ENCODE peak calls at places on chromosomes 16 and 17, in seven cellular contexts. One of them, this sample, is unnamed.

GRCh38 chr17:48131216-48131824 is 23.8 kb downstream of the SNX11 start:
- DNase-seq in heart left ventricle: peak; percentile 60
- DNase-seq in ascending aorta: no peak
- DNase-seq in stomach: peak; percentile 40
- DNase-seq in lower lobe of right lung: no peak
- DNase-seq in uterus: peak; percentile 74
- DNase-seq in MM.1S: peak; percentile 70
- DNase-seq in this sample: peak; percentile 86

GRCh38 chr17:57684711-57685498 is 60.2 kb downstream of the CCDC182 start:
- DNase-seq in MM.1S: no peak
- DNase-seq in stomach: no peak
- DNase-seq in lower lobe of right lung: no peak
- DNase-seq in ascending aorta: no peak
- DNase-seq in heart left ventricle: no peak
- DNase-seq in uterus: no peak
- DNase-seq in this sample: no peak

GRCh38 chr16:89981414-89981813 is 32.9 kb downstream of the DEF8 start:
- DNase-seq in uterus: no peak
- DNase-seq in heart left ventricle: no peak
- DNase-seq in ascending aorta: no peak
- DNase-seq in MM.1S: no peak
- DNase-seq in stomach: no peak
- DNase-seq in lower lobe of right lung: no peak
- DNase-seq in this sample: no peak

GRCh38 chr17:35934760-35935159 is 4.2 kb upstream of the RDM1 start:
- DNase-seq in ascending aorta: no peak
- DNase-seq in lower lobe of right lung: no peak
- DNase-seq in stomach: no peak
- DNase-seq in uterus: no peak
- DNase-seq in heart left ventricle: no peak
- DNase-seq in MM.1S: no peak
- DNase-seq in this sample: no peak

GRCh38 chr17:73604476-73604875 is 39.8 kb downstream of the SDK2 start:
- DNase-seq in heart left ventricle: no peak
- DNase-seq in uterus: no peak
- DNase-seq in MM.1S: no peak
- DNase-seq in stomach: no peak
- DNase-seq in lower lobe of right lung: no peak
- DNase-seq in ascending aorta: no peak
- DNase-seq in this sample: no peak

GRCh38 chr16:49930841-49931240 is 74.9 kb upstream of the ZNF423 start:
- DNase-seq in lower lobe of right lung: no peak
- DNase-seq in stomach: no peak
- DNase-seq in ascending aorta: no peak
- DNase-seq in MM.1S: no peak
- DNase-seq in heart left ventricle: no peak
- DNase-seq in uterus: no peak
- DNase-seq in this sample: no peak

GRCh38 chr17:8212312-8213180 is 2.2 kb upstream of the AURKB start:
- DNase-seq in MM.1S: no peak
- DNase-seq in stomach: no peak
- DNase-seq in lower lobe of right lung: no peak
- DNase-seq in ascending aorta: no peak
- DNase-seq in heart left ventricle: no peak
- DNase-seq in uterus: no peak
- DNase-seq in this sample: no peak

GRCh38 chr17:81601525-81602120 is 35.3 kb downstream of the NPLOC4 start:
- DNase-seq in stomach: peak; percentile 29
- DNase-seq in heart left ventricle: no peak
- DNase-seq in MM.1S: peak; percentile 64
- DNase-seq in lower lobe of right lung: no peak
- DNase-seq in uterus: peak; percentile 40
- DNase-seq in ascending aorta: no peak
- DNase-seq in this sample: no peak

GRCh38 chr17:79029327-79030009 is 5.5 kb downstream of the C1QTNF1 start:
- DNase-seq in heart left ventricle: no peak
- DNase-seq in stomach: no peak
- DNase-seq in MM.1S: no peak
- DNase-seq in uterus: no peak
- DNase-seq in ascending aorta: no peak
- DNase-seq in lower lobe of right lung: no peak
- DNase-seq in this sample: no peak

GRCh38 chr17:36094232-36094631 is 4.3 kb upstream of the CCL3 start:
- DNase-seq in heart left ventricle: no peak
- DNase-seq in stomach: no peak
- DNase-seq in MM.1S: no peak
- DNase-seq in ascending aorta: no peak
- DNase-seq in lower lobe of right lung: no peak
- DNase-seq in uterus: no peak
- DNase-seq in this sample: no peak

GRCh38 chr16:83898463-83899271 is at the start of gene MLYCD:
- DNase-seq in heart left ventricle: peak; percentile 89
- DNase-seq in uterus: peak; percentile 82
- DNase-seq in stomach: peak; percentile 94
- DNase-seq in lower lobe of right lung: peak; percentile 94
- DNase-seq in MM.1S: peak; percentile 68
- DNase-seq in ascending aorta: peak; percentile 50
- DNase-seq in this sample: peak; percentile 84

GRCh38 chr17:31508310-31509094 is 117.0 kb downstream of the RAB11FIP4 start:
- DNase-seq in stomach: peak; percentile 48
- DNase-seq in heart left ventricle: no peak
- DNase-seq in ascending aorta: no peak
- DNase-seq in MM.1S: peak; percentile 68
- DNase-seq in uterus: no peak
- DNase-seq in lower lobe of right lung: no peak
- DNase-seq in this sample: no peak

GRCh38 chr17:42311240-42312034 is 23.1 kb downstream of the STAT5A start:
- DNase-seq in ascending aorta: peak; percentile 68
- DNase-seq in uterus: peak; percentile 95
- DNase-seq in lower lobe of right lung: peak; percentile 93
- DNase-seq in stomach: peak; percentile 57
- DNase-seq in heart left ventricle: peak; percentile 87
- DNase-seq in MM.1S: no peak
- DNase-seq in this sample: peak; percentile 85

GRCh38 chr17:17959520-17960361 is 12.5 kb downstream of the TOM1L2 start:
- DNase-seq in stomach: no peak
- DNase-seq in uterus: no peak
- DNase-seq in heart left ventricle: no peak
- DNase-seq in lower lobe of right lung: no peak
- DNase-seq in MM.1S: no peak
- DNase-seq in ascending aorta: no peak
- DNase-seq in this sample: no peak

GRCh38 chr17:22518185-22518584 is 825.9 kb downstream of the KCNJ18 start:
- DNase-seq in uterus: no peak
- DNase-seq in heart left ventricle: no peak
- DNase-seq in stomach: no peak
- DNase-seq in lower lobe of right lung: no peak
- DNase-seq in ascending aorta: no peak
- DNase-seq in MM.1S: no peak
- DNase-seq in this sample: no peak

GRCh38 chr17:44350733-44351226 is 5.7 kb downstream of the GRN start:
- DNase-seq in heart left ventricle: peak; percentile 61
- DNase-seq in stomach: peak; percentile 75
- DNase-seq in ascending aorta: no peak
- DNase-seq in lower lobe of right lung: peak; percentile 78
- DNase-seq in uterus: no peak
- DNase-seq in MM.1S: peak; percentile 64
- DNase-seq in this sample: peak; percentile 80

GRCh38 chr16:62036101-62036806 is at the start of gene CDH8:
- DNase-seq in uterus: no peak
- DNase-seq in ascending aorta: no peak
- DNase-seq in lower lobe of right lung: peak; percentile 46
- DNase-seq in stomach: no peak
- DNase-seq in MM.1S: no peak
- DNase-seq in heart left ventricle: no peak
- DNase-seq in this sample: no peak

GRCh38 chr16:23435500-23435899 is 17.5 kb downstream of the COG7 start:
- DNase-seq in stomach: peak; percentile 68
- DNase-seq in ascending aorta: peak; percentile 14
- DNase-seq in heart left ventricle: peak; percentile 29
- DNase-seq in lower lobe of right lung: peak; percentile 80
- DNase-seq in uterus: peak; percentile 40
- DNase-seq in MM.1S: peak; percentile 79
- DNase-seq in this sample: peak; percentile 66

GRCh38 chr17:49151996-49152395 is 19.4 kb downstream of the B4GALNT2 start:
- DNase-seq in uterus: no peak
- DNase-seq in MM.1S: no peak
- DNase-seq in lower lobe of right lung: no peak
- DNase-seq in stomach: no peak
- DNase-seq in ascending aorta: no peak
- DNase-seq in heart left ventricle: no peak
- DNase-seq in this sample: no peak

GRCh38 chr16:12087901-12088364 is 111.4 kb downstream of the SNX29 start:
- DNase-seq in uterus: no peak
- DNase-seq in MM.1S: no peak
- DNase-seq in stomach: peak; percentile 34
- DNase-seq in lower lobe of right lung: peak; percentile 65
- DNase-seq in heart left ventricle: no peak
- DNase-seq in ascending aorta: no peak
- DNase-seq in this sample: peak; percentile 34

GRCh38 chr16:3599922-3600321 is 11.5 kb downstream of the SLX4 start:
- DNase-seq in heart left ventricle: no peak
- DNase-seq in ascending aorta: no peak
- DNase-seq in MM.1S: no peak
- DNase-seq in lower lobe of right lung: no peak
- DNase-seq in stomach: no peak
- DNase-seq in uterus: no peak
- DNase-seq in this sample: no peak

GRCh38 chr17:21177854-21178600 is 35.9 kb downstream of the TMEM11 start:
- DNase-seq in stomach: peak; percentile 15
- DNase-seq in heart left ventricle: peak; percentile 11
- DNase-seq in lower lobe of right lung: no peak
- DNase-seq in uterus: peak; percentile 5
- DNase-seq in MM.1S: no peak
- DNase-seq in ascending aorta: no peak
- DNase-seq in this sample: no peak

GRCh38 chr17:12983986-12984932 is 33.6 kb downstream of the ELAC2 start:
- DNase-seq in heart left ventricle: peak; percentile 61
- DNase-seq in stomach: no peak
- DNase-seq in lower lobe of right lung: no peak
- DNase-seq in ascending aorta: peak; percentile 19
- DNase-seq in uterus: peak; percentile 84
- DNase-seq in MM.1S: no peak
- DNase-seq in this sample: peak; percentile 52

GRCh38 chr17:39776267-39776666 is 38.5 kb downstream of the GRB7 start:
- DNase-seq in stomach: no peak
- DNase-seq in lower lobe of right lung: no peak
- DNase-seq in ascending aorta: no peak
- DNase-seq in heart left ventricle: no peak
- DNase-seq in uterus: no peak
- DNase-seq in MM.1S: peak; percentile 51
- DNase-seq in this sample: no peak
- H3K4me1 ChIP-seq in stomach: no peaks in the 10 kb centered on the region
- H3K4me1 ChIP-seq in lower lobe of right lung: peaks cover 7% of the 10 kb centered on the region
- H3K4me1 ChIP-seq in ascending aorta: no peaks in the 10 kb centered on the region
- H3K4me1 ChIP-seq in heart left ventricle: no peaks in the 10 kb centered on the region
- H3K4me1 ChIP-seq in uterus: no peaks in the 10 kb centered on the region
- H3K4me1 ChIP-seq in MM.1S: peaks cover 77% of the 10 kb centered on the region
- H3K4me1 ChIP-seq in this sample: no peaks in the 10 kb centered on the region

DNA sequence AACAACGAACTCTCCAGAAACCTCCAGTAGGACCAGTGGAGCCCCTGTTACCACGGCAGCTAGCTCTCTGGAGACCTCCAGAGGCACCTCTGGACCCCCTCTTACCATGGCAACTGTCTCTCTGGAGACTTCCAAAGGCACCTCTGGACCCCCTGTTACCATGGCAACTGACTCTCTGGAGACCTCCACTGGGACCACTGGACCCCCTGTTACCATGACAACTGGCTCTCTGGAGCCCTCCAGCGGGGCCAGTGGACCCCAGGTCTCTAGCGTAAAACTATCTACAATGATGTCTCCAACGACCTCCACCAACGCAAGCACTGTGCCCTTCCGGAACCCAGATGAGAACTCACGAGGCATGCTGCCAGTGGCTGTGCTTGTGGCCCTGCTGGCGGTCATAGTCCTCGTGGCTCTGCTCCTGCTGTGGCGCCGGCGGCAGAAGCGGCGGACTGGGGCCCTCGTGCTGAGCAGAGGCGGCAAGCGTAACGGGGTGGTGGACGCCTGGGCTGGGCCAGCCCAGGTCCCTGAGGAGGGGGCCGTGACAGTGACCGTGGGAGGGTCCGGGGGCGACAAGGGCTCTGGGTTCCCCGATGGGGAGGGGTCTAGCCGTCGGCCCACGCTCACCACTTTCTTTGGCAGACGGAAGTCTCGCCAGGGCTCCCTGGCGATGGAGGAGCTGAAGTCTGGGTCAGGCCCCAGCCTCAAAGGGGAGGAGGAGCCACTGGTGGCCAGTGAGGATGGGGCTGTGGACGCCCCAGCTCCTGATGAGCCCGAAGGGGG is 1.3 kb downstream of the SPN start:
- DNase-seq in uterus: no peak
- DNase-seq in heart left ventricle: no peak
- DNase-seq in ascending aorta: no peak
- DNase-seq in stomach: no peak
- DNase-seq in lower lobe of right lung: peak; percentile 70
- DNase-seq in MM.1S: no peak
- DNase-seq in this sample: peak; percentile 29
- TF ChIP-seq CTCF in uterus: no peak
- TF ChIP-seq CTCF in heart left ventricle: no peak
- TF ChIP-seq CTCF in ascending aorta: no peak
- TF ChIP-seq CTCF in stomach: no peak
- TF ChIP-seq CTCF in lower lobe of right lung: no peak
- TF ChIP-seq CTCF in MM.1S: no peak
- TF ChIP-seq CTCF in this sample: no peak

DNA sequence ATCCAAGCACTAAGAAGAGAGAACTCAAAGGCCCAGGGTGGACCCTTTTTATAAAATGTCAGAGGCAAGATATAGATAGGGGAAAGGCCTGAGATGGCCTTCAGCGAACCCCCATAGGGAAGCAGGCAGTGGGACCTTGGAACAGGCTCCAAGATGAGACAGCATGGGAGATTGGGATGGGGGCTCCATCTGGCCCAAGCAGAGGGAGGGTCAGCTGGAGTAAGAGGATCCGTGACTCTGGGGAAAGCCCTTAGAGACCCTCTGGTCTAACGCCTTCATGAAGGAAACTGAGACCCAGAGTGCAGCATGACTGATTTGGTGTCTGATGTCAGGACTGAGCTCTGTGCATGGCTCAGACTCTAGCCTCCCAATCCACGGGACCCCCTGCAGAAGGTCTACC is 30.8 kb downstream of the C17orf100 start:
- DNase-seq in ascending aorta: no peak
- DNase-seq in MM.1S: no peak
- DNase-seq in uterus: no peak
- DNase-seq in lower lobe of right lung: no peak
- DNase-seq in stomach: no peak
- DNase-seq in heart left ventricle: no peak
- DNase-seq in this sample: no peak
- H3K4me3 ChIP-seq in ascending aorta: no peak overlapping the region
- H3K4me3 ChIP-seq in MM.1S: no peak overlapping the region
- H3K4me3 ChIP-seq in uterus: no peak overlapping the region
- H3K4me3 ChIP-seq in lower lobe of right lung: no peak overlapping the region
- H3K4me3 ChIP-seq in stomach: no peak overlapping the region
- H3K4me3 ChIP-seq in heart left ventricle: no peak overlapping the region
- H3K4me3 ChIP-seq in this sample: no peak overlapping the region

DNA sequence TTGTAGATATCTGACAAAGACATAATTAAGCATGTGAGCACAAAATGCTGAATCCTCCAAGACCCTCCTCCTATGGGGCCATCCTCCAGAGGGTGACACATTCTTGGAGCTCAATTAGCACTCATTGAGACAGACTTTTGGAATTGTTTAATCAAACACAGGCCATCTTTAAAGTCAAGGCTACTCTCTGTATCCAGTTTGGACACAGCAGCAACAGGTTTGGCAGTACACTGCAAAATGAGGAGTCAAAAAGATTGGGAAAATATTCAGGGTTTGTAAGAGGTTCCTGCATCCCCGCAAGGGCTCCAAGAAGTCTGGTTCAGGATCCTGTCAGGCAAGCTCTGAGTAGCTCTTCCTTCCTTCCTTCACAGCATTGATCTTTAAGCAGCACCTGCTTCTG is 1.3 kb downstream of the ITFG1 start:
- DNase-seq in stomach: no peak
- DNase-seq in ascending aorta: no peak
- DNase-seq in MM.1S: no peak
- DNase-seq in heart left ventricle: no peak
- DNase-seq in lower lobe of right lung: no peak
- DNase-seq in uterus: no peak
- DNase-seq in this sample: no peak
- H3K4me1 ChIP-seq in stomach: peaks cover 25% of the 10 kb centered on the region
- H3K4me1 ChIP-seq in ascending aorta: peaks cover 8% of the 10 kb centered on the region
- H3K4me1 ChIP-seq in MM.1S: peaks cover 19% of the 10 kb centered on the region
- H3K4me1 ChIP-seq in heart left ventricle: peaks cover 37% of the 10 kb centered on the region
- H3K4me1 ChIP-seq in lower lobe of right lung: peaks cover 44% of the 10 kb centered on the region
- H3K4me1 ChIP-seq in uterus: no peaks in the 10 kb centered on the region
- H3K4me1 ChIP-seq in this sample: peaks cover 14% of the 10 kb centered on the region